ENCODE peak calls at places on chromosome X, in four cellular contexts. A, W, H and D are unnamed samples.

GRCh38 chrX:103686199-103687072 is at the start of gene MORF4L2:
- DNase-seq in A (peak), W (peak), H (peak), D (peak)

GRCh38 chrX:2894885-2895292 is 34.2 kb downstream of the ARSD start:
- DNase-seq in A (no peak), W (no peak), H (no peak), D (no peak)

GRCh38 chrX:40172169-40172979 is 74.6 kb upstream of the BCOR start:
- DNase-seq in A (no peak), W (peak), H (peak), D (peak)

GRCh38 chrX:113512700-113513395 is 672.2 kb upstream of the AMOT start:
- DNase-seq in A (no peak), W (no peak), H (no peak), D (no peak)

GRCh38 chrX:16479206-16479869 is 170.6 kb upstream of the S100G start:
- DNase-seq in A (no peak), W (no peak), H (no peak), D (no peak)

GRCh38 chrX:143306991-143307965 is 210.0 kb downstream of the SPANXN3 start:
- DNase-seq in A (no peak), W (no peak), H (no peak), D (no peak)

GRCh38 chrX:73963682-73964081 is 340.3 kb upstream of the ZCCHC13 start:
- DNase-seq in A (no peak), W (no peak), H (no peak), D (no peak)

GRCh38 chrX:128975716-128976115 is 547.6 kb downstream of the SMARCA1 start:
- DNase-seq in A (no peak), W (peak), H (peak), D (peak)

GRCh38 chrX:67604979-67605703 is 61.3 kb downstream of the AR start:
- DNase-seq in A (no peak), W (no peak), H (no peak), D (no peak)

GRCh38 chrX:76428243-76429130 is 977 bp downstream of the MAGEE1 start:
- DNase-seq in A (peak), W (peak), H (peak), D (peak)

GRCh38 chrX:132489256-132490085 is 633 bp upstream of the MBNL3 start:
- DNase-seq in A (peak), W (peak), H (peak), D (peak)

GRCh38 chrX:68982476-68982875 is 153.7 kb downstream of the EFNB1 start:
- DNase-seq in A (no peak), W (no peak), H (no peak), D (no peak)

GRCh38 chrX:153494541-153495361 is at the start of gene BGN:
- DNase-seq in A (no peak), W (no peak), H (no peak), D (no peak)

GRCh38 chrX:79975605-79976004 is 38.9 kb upstream of the TBX22 start:
- DNase-seq in A (no peak), W (no peak), H (no peak), D (no peak)

GRCh38 chrX:3345281-3346081 is 971 bp downstream of the MXRA5 start:
- DNase-seq in A (no peak), W (no peak), H (no peak), D (no peak)

GRCh38 chrX:154596290-154596929 is 11.5 kb downstream of the CTAG1A start:
- DNase-seq in A (no peak), W (no peak), H (no peak), D (peak)

GRCh38 chrX:14932136-14932535 is 58.9 kb downstream of the MOSPD2 start:
- DNase-seq in A (no peak), W (no peak), H (no peak), D (no peak)

GRCh38 chrX:155819966-155820491 is 61.1 kb upstream of the VAMP7 start:
- DNase-seq in A (peak), W (peak), H (peak), D (peak)

GRCh38 chrX:119763836-119764387 is 5.5 kb downstream of the SOWAHD start:
- DNase-seq in A (no peak), W (no peak), H (no peak), D (no peak)

GRCh38 chrX:43269201-43269600 is 386.9 kb upstream of the MAOA start:
- DNase-seq in A (no peak), W (no peak), H (no peak), D (no peak)

GRCh38 chrX:118603981-118604380 is 108.4 kb downstream of the DOCK11 start:
- DNase-seq in A (no peak), W (peak), H (peak), D (peak)